ENCODE peak calls at places on chromosomes 5 and 9, in seven cellular contexts. One of them, this sample, is unnamed.

GRCh38 chr5:162323471-162323870 is 255.9 kb downstream of the GABRG2 start:
- DNase-seq in NCI-H82: peak; percentile 3
- DNase-seq in GM12892: no peak
- DNase-seq in T-cell: no peak
- DNase-seq in glutamatergic neuron: no peak
- DNase-seq in activated CD4-positive, CD25-positive, alpha-beta regulatory T cell: no peak
- DNase-seq in AG04450: no peak
- DNase-seq in this sample: no peak

GRCh38 chr5:37090123-37090726 is 159.0 kb downstream of the CPLANE1 start:
- DNase-seq in NCI-H82: no peak
- DNase-seq in GM12892: no peak
- DNase-seq in T-cell: no peak
- DNase-seq in glutamatergic neuron: no peak
- DNase-seq in activated CD4-positive, CD25-positive, alpha-beta regulatory T cell: no peak
- DNase-seq in AG04450: no peak
- DNase-seq in this sample: no peak

GRCh38 chr9:91896513-91897121 is 53.4 kb downstream of the ROR2 start:
- DNase-seq in NCI-H82: peak; percentile 8
- DNase-seq in GM12892: no peak
- DNase-seq in T-cell: no peak
- DNase-seq in glutamatergic neuron: no peak
- DNase-seq in activated CD4-positive, CD25-positive, alpha-beta regulatory T cell: no peak
- DNase-seq in AG04450: no peak
- DNase-seq in this sample: no peak

GRCh38 chr5:181173420-181174342 is 26.3 kb downstream of the OR2V2 start:
- DNase-seq in NCI-H82: no peak
- DNase-seq in GM12892: no peak
- DNase-seq in T-cell: no peak
- DNase-seq in glutamatergic neuron: no peak
- DNase-seq in activated CD4-positive, CD25-positive, alpha-beta regulatory T cell: no peak
- DNase-seq in AG04450: no peak
- DNase-seq in this sample: peak; percentile 48

GRCh38 chr9:132894343-132894742 is 15.6 kb downstream of the SPACA9 start:
- DNase-seq in NCI-H82: no peak
- DNase-seq in GM12892: no peak
- DNase-seq in T-cell: no peak
- DNase-seq in glutamatergic neuron: no peak
- DNase-seq in activated CD4-positive, CD25-positive, alpha-beta regulatory T cell: no peak
- DNase-seq in AG04450: no peak
- DNase-seq in this sample: no peak

GRCh38 chr5:176535655-176536131 is 1.5 kb downstream of the RNF44 start:
- DNase-seq in NCI-H82: peak; percentile 48
- DNase-seq in GM12892: no peak
- DNase-seq in T-cell: no peak
- DNase-seq in glutamatergic neuron: no peak
- DNase-seq in activated CD4-positive, CD25-positive, alpha-beta regulatory T cell: no peak
- DNase-seq in AG04450: no peak
- DNase-seq in this sample: no peak

GRCh38 chr9:132372177-132373095 is 17.6 kb upstream of the SETX start:
- DNase-seq in NCI-H82: peak; percentile 96
- DNase-seq in GM12892: no peak
- DNase-seq in T-cell: no peak
- DNase-seq in glutamatergic neuron: no peak
- DNase-seq in activated CD4-positive, CD25-positive, alpha-beta regulatory T cell: no peak
- DNase-seq in AG04450: no peak
- DNase-seq in this sample: no peak

GRCh38 chr9:77899679-77900354 is 131.8 kb downstream of the GNAQ start:
- DNase-seq in NCI-H82: no peak
- DNase-seq in GM12892: no peak
- DNase-seq in T-cell: no peak
- DNase-seq in glutamatergic neuron: no peak
- DNase-seq in activated CD4-positive, CD25-positive, alpha-beta regulatory T cell: no peak
- DNase-seq in AG04450: peak; percentile 55
- DNase-seq in this sample: no peak

GRCh38 chr5:139835656-139836055 is 40.0 kb downstream of the PSD2 start:
- DNase-seq in NCI-H82: no peak
- DNase-seq in GM12892: no peak
- DNase-seq in T-cell: no peak
- DNase-seq in glutamatergic neuron: no peak
- DNase-seq in activated CD4-positive, CD25-positive, alpha-beta regulatory T cell: no peak
- DNase-seq in AG04450: no peak
- DNase-seq in this sample: no peak

GRCh38 chr9:106622148-106622547 is 240.8 kb upstream of the ZNF462 start:
- DNase-seq in NCI-H82: peak; percentile 36
- DNase-seq in GM12892: no peak
- DNase-seq in T-cell: no peak
- DNase-seq in glutamatergic neuron: no peak
- DNase-seq in activated CD4-positive, CD25-positive, alpha-beta regulatory T cell: no peak
- DNase-seq in AG04450: no peak
- DNase-seq in this sample: no peak

GRCh38 chr5:96402500-96402899 is 30.5 kb downstream of the PCSK1 start:
- DNase-seq in NCI-H82: no peak
- DNase-seq in GM12892: no peak
- DNase-seq in T-cell: no peak
- DNase-seq in glutamatergic neuron: no peak
- DNase-seq in activated CD4-positive, CD25-positive, alpha-beta regulatory T cell: no peak
- DNase-seq in AG04450: no peak
- DNase-seq in this sample: no peak

GRCh38 chr5:147688965-147689364 is 93.6 kb downstream of the JAKMIP2 start:
- DNase-seq in NCI-H82: peak; percentile 59
- DNase-seq in GM12892: no peak
- DNase-seq in T-cell: no peak
- DNase-seq in glutamatergic neuron: no peak
- DNase-seq in activated CD4-positive, CD25-positive, alpha-beta regulatory T cell: no peak
- DNase-seq in AG04450: no peak
- DNase-seq in this sample: no peak

GRCh38 chr5:16507716-16508115 is 42.1 kb upstream of the ZNF622 start:
- DNase-seq in NCI-H82: no peak
- DNase-seq in GM12892: no peak
- DNase-seq in T-cell: no peak
- DNase-seq in glutamatergic neuron: no peak
- DNase-seq in activated CD4-positive, CD25-positive, alpha-beta regulatory T cell: no peak
- DNase-seq in AG04450: no peak
- DNase-seq in this sample: no peak

GRCh38 chr5:179553006-179553405 is 2.7 kb downstream of the RUFY1 start:
- DNase-seq in NCI-H82: no peak
- DNase-seq in GM12892: no peak
- DNase-seq in T-cell: no peak
- DNase-seq in glutamatergic neuron: no peak
- DNase-seq in activated CD4-positive, CD25-positive, alpha-beta regulatory T cell: no peak
- DNase-seq in AG04450: no peak
- DNase-seq in this sample: no peak

GRCh38 chr5:32852535-32852934 is 141.4 kb downstream of the NPR3 start:
- DNase-seq in NCI-H82: no peak
- DNase-seq in GM12892: no peak
- DNase-seq in T-cell: no peak
- DNase-seq in glutamatergic neuron: peak; percentile 24
- DNase-seq in activated CD4-positive, CD25-positive, alpha-beta regulatory T cell: no peak
- DNase-seq in AG04450: peak; percentile 69
- DNase-seq in this sample: no peak

GRCh38 chr5:179795049-179795862 is 1.5 kb downstream of the LTC4S start:
- DNase-seq in NCI-H82: peak; percentile 60
- DNase-seq in GM12892: no peak
- DNase-seq in T-cell: no peak
- DNase-seq in glutamatergic neuron: no peak
- DNase-seq in activated CD4-positive, CD25-positive, alpha-beta regulatory T cell: no peak
- DNase-seq in AG04450: no peak
- DNase-seq in this sample: no peak

This sample was measured in naive thymus-derived CD4-positive, alpha-beta T cell.